ENCODE peak calls at places on chromosomes 4 and X, in eight cellular contexts. G is adrenal gland, Y is nephron progenitor cell, B is fibroblast of the aortic adventitia, O is A549, Q is osteocyte, J is brain microvascular endothelial cell, S is heart right ventricle. R is an unnamed sample.

GRCh38 chr4:37762294-37763163 is 64.0 kb upstream of the PGM2 start:
- DNase-seq in J (peak; percentile 52), S (no peak), Y (no peak), Q (no peak), G (no peak), O (no peak), B (peak; percentile 18), R (peak; percentile 9)

GRCh38 chrX:144259054-144259453 is 375.2 kb downstream of the UBE2NL start:
- DNase-seq in G (no peak), J (no peak), B (no peak), S (no peak), Q (no peak), Y (no peak), O (no peak), R (no peak)

GRCh38 chrX:130196453-130196852 is 24.7 kb downstream of the RAB33A start:
- DNase-seq in B (no peak), Y (no peak), O (no peak), J (no peak), Q (no peak), S (no peak), G (no peak), R (no peak)

GRCh38 chr4:26879805-26880204 is 19.2 kb downstream of the STIM2 start:
- DNase-seq in G (no peak), Q (no peak), J (no peak), O (no peak), Y (no peak), B (no peak), S (no peak), R (no peak)

GRCh38 chr4:84814100-84814750 is 152.3 kb downstream of the WDFY3 start:
- DNase-seq in S (no peak), Q (no peak), Y (no peak), J (peak; percentile 94), B (peak; percentile 86), G (peak; percentile 83), O (peak; percentile 14), R (no peak)

GRCh38 chrX:65034641-65035450 is 58.6 kb upstream of the ZC4H2 start:
- DNase-seq in J (peak; percentile 55), B (peak; percentile 60), Y (peak; percentile 86), S (peak; percentile 41), G (peak; percentile 76), O (peak; percentile 25), Q (peak; percentile 91), R (peak; percentile 65)

GRCh38 chr4:85741921-85742591 is 267.1 kb downstream of the ARHGAP24 start:
- DNase-seq in Q (no peak), B (no peak), G (peak; percentile 23), Y (no peak), J (no peak), O (no peak), S (peak; percentile 39), R (no peak)

GRCh38 chrX:24956828-24957227 is 58.9 kb downstream of the ARX start:
- DNase-seq in Y (no peak), J (no peak), O (no peak), B (peak; percentile 17), G (no peak), Q (no peak), S (no peak), R (no peak)

GRCh38 chrX:10457092-10457491 is 163.3 kb downstream of the MID1 start:
- DNase-seq in J (peak; percentile 41), G (no peak), Y (no peak), B (peak; percentile 47), O (no peak), S (no peak), Q (no peak), R (no peak)

GRCh38 chr4:3434891-3435683 is 6.7 kb upstream of the HGFAC start:
- DNase-seq in O (no peak), S (no peak), Q (no peak), G (no peak), J (no peak), B (no peak), Y (no peak), R (no peak)
- TF ChIP-seq CTCF in O (no peak), S (no peak), Q (no peak), G (no peak), J (peak; percentile 48), B (no peak), Y (peak; percentile 16), R (peak; percentile 42)

GRCh38 chrX:16212024-16212423 is 44.7 kb downstream of the MAGEB17 start:
- DNase-seq in J (no peak), Q (no peak), Y (no peak), G (no peak), O (no peak), B (peak; percentile 25), S (no peak), R (no peak)

GRCh38 chrX:16215660-16216059 is 48.4 kb downstream of the MAGEB17 start:
- DNase-seq in S (no peak), B (no peak), Y (no peak), J (no peak), Q (no peak), O (no peak), G (no peak), R (no peak)

GRCh38 chrX:16213970-16214369 is 46.7 kb downstream of the MAGEB17 start:
- DNase-seq in S (no peak), Q (no peak), Y (no peak), B (peak; percentile 26), G (no peak), J (no peak), O (no peak), R (no peak)

GRCh38 chrX:16208601-16209000 is 41.3 kb downstream of the MAGEB17 start:
- DNase-seq in S (no peak), O (no peak), Y (no peak), Q (no peak), G (no peak), J (no peak), B (no peak), R (no peak)

DNA sequence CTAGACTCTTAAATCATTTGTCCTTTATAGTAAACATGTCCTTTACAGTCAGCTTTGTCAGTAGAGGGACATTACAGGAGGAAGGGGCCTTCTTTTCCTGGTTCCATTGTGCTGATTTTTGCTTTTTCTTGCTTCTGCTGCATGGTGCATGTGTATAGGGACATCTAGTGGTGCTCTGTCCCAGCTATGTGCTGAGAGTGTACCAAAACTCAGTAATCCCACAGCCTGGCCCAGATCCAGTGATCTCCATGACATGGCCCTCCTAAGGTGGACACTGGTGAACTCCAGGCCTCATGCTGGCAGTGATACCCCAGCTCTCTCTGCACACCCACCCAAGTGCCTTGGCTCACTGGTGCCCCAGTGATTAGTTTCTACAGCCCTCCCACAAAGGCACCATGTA is 45.2 kb downstream of the MAGEB17 start:
- DNase-seq in B (peak; percentile 45), Y (no peak), O (no peak), G (peak; percentile 15), J (peak; percentile 32), Q (no peak), S (peak; percentile 2), R (no peak)
- TF ChIP-seq CTCF in B (peak; percentile 48), Y (no peak), O (peak; percentile 34), G (peak; percentile 31), J (peak; percentile 62), Q (peak; percentile 49), S (no peak), R (peak; percentile 40)

DNA sequence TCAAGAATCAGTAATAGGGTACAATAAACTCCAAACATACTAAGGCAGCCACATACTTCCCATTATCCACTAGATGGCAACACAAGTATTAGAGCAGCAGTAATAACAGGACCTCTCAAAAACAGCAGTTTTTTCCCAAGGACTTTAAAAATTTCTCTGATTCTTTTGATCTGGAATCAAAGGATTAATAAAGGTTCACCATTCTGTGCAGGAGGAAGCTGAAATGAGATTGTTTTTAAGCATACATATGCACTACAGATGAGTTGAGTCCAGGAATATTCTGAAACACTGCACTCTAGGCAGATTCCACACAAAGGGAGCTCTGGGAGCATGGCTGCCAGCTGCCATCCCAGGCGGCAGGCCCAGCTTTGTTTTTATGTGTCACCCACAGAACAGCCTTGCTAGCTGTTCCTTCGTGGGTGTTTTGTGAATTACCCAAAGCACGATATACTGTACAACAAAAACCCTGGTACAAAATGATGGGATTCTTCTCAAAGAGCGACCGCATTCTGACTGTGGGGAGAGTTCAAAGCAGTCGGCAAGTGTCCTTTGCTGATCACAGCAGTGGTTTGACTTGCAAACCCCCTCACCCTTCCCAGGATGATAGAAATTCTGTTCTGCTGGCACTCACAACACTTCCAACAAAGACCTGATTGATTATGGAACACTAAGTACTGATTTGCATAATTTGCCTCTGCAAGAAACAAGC is 61.0 kb downstream of the STX18 start:
- DNase-seq in Y (no peak), J (no peak), O (no peak), Q (no peak), G (peak; percentile 25), S (no peak), B (peak; percentile 51), R (peak; percentile 34)
- TF ChIP-seq CTCF in Y (peak; percentile 47), J (peak; percentile 43), O (peak; percentile 36), Q (peak; percentile 62), G (peak; percentile 42), S (peak; percentile 24), B (peak; percentile 73), R (peak; percentile 64)

GRCh38 chr4:94332983-94333590 is 9.5 kb downstream of the HPGDS start:
- DNase-seq in O (no peak), G (no peak), B (peak; percentile 15), S (no peak), J (peak; percentile 14), Q (no peak), Y (no peak), R (no peak)
- TF ChIP-seq CTCF in O (peak; percentile 28), G (no peak), B (peak; percentile 35), S (peak; percentile 45), J (peak; percentile 55), Q (peak; percentile 40), Y (no peak), R (no peak)

DNA sequence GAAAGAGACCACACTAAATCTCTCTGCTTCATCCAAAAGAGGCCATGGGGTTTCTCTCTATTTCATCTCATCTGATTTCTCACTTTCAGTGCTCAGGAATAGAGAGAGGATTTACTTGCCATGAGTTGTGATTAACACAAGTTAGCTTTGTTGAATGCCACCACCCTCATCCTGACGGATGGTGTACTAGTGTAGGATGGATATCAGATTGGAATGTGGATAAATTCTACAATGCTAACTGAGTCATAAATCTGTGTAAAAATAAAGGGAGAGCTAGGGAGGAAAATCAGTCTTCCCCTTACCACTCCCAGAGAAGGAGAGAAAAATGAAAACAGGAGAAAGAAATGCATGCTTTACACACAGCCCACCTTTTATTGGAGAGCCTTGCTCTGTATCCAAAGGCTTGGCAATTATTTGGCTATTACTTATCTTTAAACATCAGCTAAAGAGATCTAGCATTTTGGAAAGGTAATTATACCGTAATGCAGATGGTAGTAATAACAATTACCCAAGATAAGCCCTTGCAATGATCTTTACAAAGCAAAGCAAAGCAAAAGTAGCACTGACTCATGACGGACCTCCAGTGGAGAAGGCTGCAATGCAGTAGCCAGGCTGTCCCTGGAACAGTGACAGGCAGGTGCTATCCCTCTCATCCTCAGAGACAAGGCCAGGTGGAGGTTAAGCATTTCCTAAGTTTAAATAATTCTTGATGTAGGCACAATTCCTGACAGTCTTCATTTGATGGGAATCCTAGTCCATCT is 306.3 kb upstream of the PPARGC1A start:
- DNase-seq in B (no peak), Q (no peak), G (no peak), Y (no peak), J (no peak), O (no peak), S (peak; percentile 7), R (no peak)
- TF ChIP-seq CTCF in B (no peak), Q (peak; percentile 21), G (no peak), Y (no peak), J (peak; percentile 30), O (no peak), S (peak; percentile 17), R (no peak)

GRCh38 chr4:188299161-188299560 is 159.9 kb downstream of the TRIML1 start:
- DNase-seq in O (no peak), G (no peak), Q (no peak), B (no peak), J (no peak), Y (no peak), S (no peak), R (no peak)
- TF ChIP-seq CTCF in O (no peak), G (no peak), Q (no peak), B (no peak), J (no peak), Y (no peak), S (no peak), R (no peak)

GRCh38 chr4:78565971-78566372 is 14.4 kb downstream of the ANXA3 start:
- DNase-seq in Q (no peak), B (peak; percentile 82), Y (no peak), S (no peak), O (peak; percentile 48), G (no peak), J (peak; percentile 33), R (no peak)
- TF ChIP-seq CTCF in Q (no peak), B (no peak), Y (no peak), S (no peak), O (no peak), G (no peak), J (no peak), R (no peak)